ENCODE peak calls at places on chromosomes 11 and 22, in eight cellular contexts. E is mucosa of gallbladder; Q is KBM-7; C is progenitor cell of endocrine pancreas; R is ovary; I is stimulated activated naive B cell treated with anti-CD40 and anti-IgM and Interleukin-4, amounts not matched to agents 10 μg/mL and 1 μg/mL and 100 μg/mL, for 72 hours; W is psoas muscle; F is GM18507. L is an unnamed sample.

GRCh38 chr22:49923445-49923844 is 5.0 kb downstream of the CRELD2 start:
- DNase-seq in C (no peak), W (no peak), R (no peak), I (peak), E (no peak), F (no peak), Q (peak), L (no peak)

GRCh38 chr22:36014539-36015072 is 14.0 kb downstream of the RBFOX2 start:
- DNase-seq in F (no peak), C (no peak), R (no peak), I (no peak), Q (no peak), E (no peak), W (no peak), L (no peak)

GRCh38 chr11:7515544-7515943 is 1.7 kb downstream of the PPFIBP2 start:
- DNase-seq in F (no peak), R (no peak), W (no peak), C (no peak), I (no peak), Q (no peak), E (no peak), L (no peak)

GRCh38 chr11:75523189-75523588 is 2.6 kb downstream of the GDPD5 start:
- DNase-seq in I (no peak), R (no peak), C (no peak), Q (no peak), F (no peak), E (no peak), W (no peak), L (no peak)

GRCh38 chr11:33719587-33719986 is 16.6 kb downstream of the CD59 start:
- DNase-seq in I (no peak), C (no peak), R (no peak), F (no peak), E (no peak), W (no peak), Q (no peak), L (no peak)

GRCh38 chr22:48380016-48380665 is 1447.5 kb downstream of the BRD1 start:
- DNase-seq in I (no peak), R (no peak), Q (no peak), E (no peak), W (no peak), C (no peak), F (no peak), L (no peak)

GRCh38 chr11:31816467-31817053 is 5.4 kb upstream of the PAX6 start:
- DNase-seq in R (no peak), I (no peak), E (no peak), C (no peak), W (no peak), Q (no peak), F (no peak), L (no peak)

GRCh38 chr11:116715383-116715782 is 57.4 kb downstream of the BUD13 start:
- DNase-seq in C (no peak), F (no peak), W (no peak), E (no peak), Q (no peak), I (no peak), R (no peak), L (no peak)

GRCh38 chr11:118180300-118180703 is 3.9 kb upstream of the SCN2B start:
- DNase-seq in I (peak), W (peak), E (peak), Q (no peak), C (no peak), R (peak), F (no peak), L (peak)

GRCh38 chr11:11349051-11349450 is 4.0 kb downstream of the CSNK2A3 start:
- DNase-seq in F (no peak), W (no peak), E (no peak), R (no peak), I (no peak), Q (no peak), C (no peak), L (no peak)

GRCh38 chr11:34460335-34460734 is 21.6 kb downstream of the CAT start:
- DNase-seq in C (no peak), I (no peak), F (no peak), Q (no peak), R (no peak), W (no peak), E (no peak), L (no peak)

GRCh38 chr11:134555510-134555909 is 143.5 kb upstream of the B3GAT1 start:
- DNase-seq in R (no peak), F (no peak), W (no peak), I (no peak), E (no peak), Q (no peak), C (no peak), L (no peak)

GRCh38 chr11:95522871-95523270 is 266.7 kb downstream of the FAM76B start:
- DNase-seq in Q (no peak), C (no peak), I (no peak), F (no peak), R (no peak), E (peak), W (no peak), L (no peak)

GRCh38 chr11:60985501-60985900 is 14.0 kb downstream of the CD6 start:
- DNase-seq in W (no peak), R (no peak), E (no peak), Q (no peak), C (no peak), F (no peak), I (no peak), L (no peak)

GRCh38 chr11:16606784-16607674 is 131.4 kb upstream of the C11orf58 start:
- DNase-seq in F (no peak), C (no peak), E (no peak), Q (no peak), R (peak), W (peak), I (no peak), L (peak)

GRCh38 chr11:43953521-43953920 is 11.1 kb downstream of the C11orf96 start:
- DNase-seq in I (no peak), F (no peak), C (no peak), Q (no peak), E (no peak), W (no peak), R (no peak), L (no peak)

GRCh38 chr11:16070573-16070972 is 285.8 kb downstream of the SOX6 start:
- DNase-seq in R (no peak), I (no peak), C (no peak), Q (no peak), E (no peak), W (no peak), F (no peak), L (no peak)

GRCh38 chr11:69394234-69394891 is 87.1 kb upstream of the LINC01488 start:
- DNase-seq in W (peak), F (no peak), R (no peak), C (no peak), E (no peak), I (no peak), Q (no peak), L (no peak)

GRCh38 chr11:73223998-73224730 is 6.1 kb downstream of the P2RY2 start:
- DNase-seq in F (no peak), Q (peak), R (no peak), C (no peak), E (no peak), W (peak), I (no peak), L (no peak)

GRCh38 chr11:74695705-74696280 is 35.4 kb downstream of the CHRDL2 start:
- DNase-seq in F (no peak), R (no peak), E (no peak), W (no peak), I (no peak), C (no peak), Q (no peak), L (peak)

GRCh38 chr11:81573367-81573766 is 1160.3 kb downstream of the FAM181B start:
- DNase-seq in F (no peak), C (no peak), Q (no peak), W (no peak), E (no peak), I (no peak), R (no peak), L (no peak)

GRCh38 chr22:41308054-41308453 is 6.7 kb downstream of the ZC3H7B start:
- DNase-seq in R (no peak), F (no peak), W (peak), I (no peak), C (no peak), E (no peak), Q (no peak), L (no peak)

GRCh38 chr11:107561688-107562087 is 3.8 kb downstream of the ALKBH8 start:
- DNase-seq in Q (no peak), I (no peak), W (no peak), E (no peak), F (no peak), C (no peak), R (no peak), L (no peak)

GRCh38 chr11:100557830-100558611 is 129.1 kb upstream of the ARHGAP42 start:
- DNase-seq in I (no peak), C (no peak), E (no peak), R (no peak), W (no peak), Q (no peak), F (no peak), L (no peak)

GRCh38 chr11:35909866-35910265 is 34.0 kb upstream of the LDLRAD3 start:
- DNase-seq in C (no peak), I (no peak), E (no peak), R (no peak), W (no peak), Q (no peak), F (no peak), L (no peak)